ENCODE peak calls at places on chromosomes 12 and 14, in six cellular contexts. One of them, this sample, is unnamed.

GRCh38 chr14:22791302-22791701 is 23.9 kb downstream of the SLC7A7 start:
- DNase-seq in CD8-positive, alpha-beta memory T cell: no peak
- DNase-seq in K562: no peak
- DNase-seq in tibial nerve: no peak
- DNase-seq in lower lobe of right lung: no peak
- DNase-seq in pancreas: no peak
- DNase-seq in this sample: no peak

GRCh38 chr12:12181516-12181915 is 85.3 kb downstream of the LRP6 start:
- DNase-seq in CD8-positive, alpha-beta memory T cell: no peak
- DNase-seq in K562: no peak
- DNase-seq in tibial nerve: no peak
- DNase-seq in lower lobe of right lung: no peak
- DNase-seq in pancreas: no peak
- DNase-seq in this sample: no peak

GRCh38 chr14:55532645-55533309 is 47.2 kb upstream of the KTN1 start:
- DNase-seq in CD8-positive, alpha-beta memory T cell: no peak
- DNase-seq in K562: no peak
- DNase-seq in tibial nerve: no peak
- DNase-seq in lower lobe of right lung: no peak
- DNase-seq in pancreas: no peak
- DNase-seq in this sample: no peak

GRCh38 chr12:96587691-96588090 is 98.3 kb downstream of the CFAP54 start:
- DNase-seq in CD8-positive, alpha-beta memory T cell: no peak
- DNase-seq in K562: no peak
- DNase-seq in tibial nerve: no peak
- DNase-seq in lower lobe of right lung: no peak
- DNase-seq in pancreas: no peak
- DNase-seq in this sample: no peak

GRCh38 chr14:31059152-31059924 is 33.2 kb upstream of the STRN3 start:
- DNase-seq in CD8-positive, alpha-beta memory T cell: no peak
- DNase-seq in K562: peak; percentile 83
- DNase-seq in tibial nerve: peak; percentile 25
- DNase-seq in lower lobe of right lung: no peak
- DNase-seq in pancreas: peak; percentile 46
- DNase-seq in this sample: no peak

GRCh38 chr14:105312973-105313372 is 1.6 kb upstream of the PACS2 start:
- DNase-seq in CD8-positive, alpha-beta memory T cell: no peak
- DNase-seq in K562: no peak
- DNase-seq in tibial nerve: no peak
- DNase-seq in lower lobe of right lung: no peak
- DNase-seq in pancreas: no peak
- DNase-seq in this sample: no peak

GRCh38 chr12:69838086-69838440 is 13.0 kb downstream of the MYRFL start:
- DNase-seq in CD8-positive, alpha-beta memory T cell: no peak
- DNase-seq in K562: no peak
- DNase-seq in tibial nerve: no peak
- DNase-seq in lower lobe of right lung: no peak
- DNase-seq in pancreas: no peak
- DNase-seq in this sample: no peak

GRCh38 chr12:54980341-54980740 is 4.2 kb downstream of the TESPA1 start:
- DNase-seq in CD8-positive, alpha-beta memory T cell: no peak
- DNase-seq in K562: peak; percentile 59
- DNase-seq in tibial nerve: no peak
- DNase-seq in lower lobe of right lung: no peak
- DNase-seq in pancreas: no peak
- DNase-seq in this sample: peak; percentile 32

GRCh38 chr12:16218934-16219718 is 58.4 kb downstream of the SLC15A5 start:
- DNase-seq in CD8-positive, alpha-beta memory T cell: no peak
- DNase-seq in K562: no peak
- DNase-seq in tibial nerve: no peak
- DNase-seq in lower lobe of right lung: no peak
- DNase-seq in pancreas: no peak
- DNase-seq in this sample: no peak

GRCh38 chr12:45235087-45236025 is 19.5 kb downstream of the ANO6 start:
- DNase-seq in CD8-positive, alpha-beta memory T cell: no peak
- DNase-seq in K562: no peak
- DNase-seq in tibial nerve: no peak
- DNase-seq in lower lobe of right lung: peak; percentile 49
- DNase-seq in pancreas: peak; percentile 30
- DNase-seq in this sample: no peak

GRCh38 chr12:65449400-65449799 is 170.9 kb downstream of the MSRB3 start:
- DNase-seq in CD8-positive, alpha-beta memory T cell: no peak
- DNase-seq in K562: no peak
- DNase-seq in tibial nerve: no peak
- DNase-seq in lower lobe of right lung: no peak
- DNase-seq in pancreas: no peak
- DNase-seq in this sample: no peak

GRCh38 chr12:8890313-8891084 is 23.8 kb upstream of the PHC1 start:
- DNase-seq in CD8-positive, alpha-beta memory T cell: peak; percentile 50
- DNase-seq in K562: peak; percentile 73
- DNase-seq in tibial nerve: peak; percentile 72
- DNase-seq in lower lobe of right lung: peak; percentile 46
- DNase-seq in pancreas: peak; percentile 30
- DNase-seq in this sample: peak; percentile 59

GRCh38 chr14:103444837-103445524 is 59.8 kb downstream of the MARK3 start:
- DNase-seq in CD8-positive, alpha-beta memory T cell: no peak
- DNase-seq in K562: peak; percentile 49
- DNase-seq in tibial nerve: no peak
- DNase-seq in lower lobe of right lung: no peak
- DNase-seq in pancreas: no peak
- DNase-seq in this sample: no peak

GRCh38 chr14:50047274-50047676 is 69.1 kb downstream of the VCPKMT start:
- DNase-seq in CD8-positive, alpha-beta memory T cell: no peak
- DNase-seq in K562: no peak
- DNase-seq in tibial nerve: no peak
- DNase-seq in lower lobe of right lung: no peak
- DNase-seq in pancreas: no peak
- DNase-seq in this sample: no peak

GRCh38 chr12:126084480-126084879 is 1019.2 kb downstream of the AACS start:
- DNase-seq in CD8-positive, alpha-beta memory T cell: no peak
- DNase-seq in K562: no peak
- DNase-seq in tibial nerve: no peak
- DNase-seq in lower lobe of right lung: no peak
- DNase-seq in pancreas: no peak
- DNase-seq in this sample: no peak

GRCh38 chr14:86510503-86510902 is 980.6 kb downstream of the FLRT2 start:
- DNase-seq in CD8-positive, alpha-beta memory T cell: no peak
- DNase-seq in K562: no peak
- DNase-seq in tibial nerve: no peak
- DNase-seq in lower lobe of right lung: no peak
- DNase-seq in pancreas: no peak
- DNase-seq in this sample: no peak

GRCh38 chr14:102196436-102197230 is 56.9 kb downstream of the WDR20 start:
- DNase-seq in CD8-positive, alpha-beta memory T cell: no peak
- DNase-seq in K562: no peak
- DNase-seq in tibial nerve: no peak
- DNase-seq in lower lobe of right lung: no peak
- DNase-seq in pancreas: no peak
- DNase-seq in this sample: no peak

GRCh38 chr12:112018571-112019237 is 5.5 kb downstream of the ERP29 start:
- DNase-seq in CD8-positive, alpha-beta memory T cell: no peak
- DNase-seq in K562: no peak
- DNase-seq in tibial nerve: no peak
- DNase-seq in lower lobe of right lung: no peak
- DNase-seq in pancreas: no peak
- DNase-seq in this sample: no peak

GRCh38 chr12:26150737-26151450 is 26.1 kb upstream of the BHLHE41 start:
- DNase-seq in CD8-positive, alpha-beta memory T cell: no peak
- DNase-seq in K562: no peak
- DNase-seq in tibial nerve: peak; percentile 8
- DNase-seq in lower lobe of right lung: no peak
- DNase-seq in pancreas: no peak
- DNase-seq in this sample: no peak

GRCh38 chr12:26062566-26062965 is 62.3 kb downstream of the BHLHE41 start:
- DNase-seq in CD8-positive, alpha-beta memory T cell: no peak
- DNase-seq in K562: no peak
- DNase-seq in tibial nerve: no peak
- DNase-seq in lower lobe of right lung: no peak
- DNase-seq in pancreas: no peak
- DNase-seq in this sample: no peak

GRCh38 chr14:57189070-57189469 is 79.6 kb downstream of the EXOC5 start:
- DNase-seq in CD8-positive, alpha-beta memory T cell: no peak
- DNase-seq in K562: peak; percentile 13
- DNase-seq in tibial nerve: no peak
- DNase-seq in lower lobe of right lung: no peak
- DNase-seq in pancreas: no peak
- DNase-seq in this sample: no peak

GRCh38 chr12:117026343-117026742 is 72.9 kb downstream of the TESC start:
- DNase-seq in CD8-positive, alpha-beta memory T cell: no peak
- DNase-seq in K562: no peak
- DNase-seq in tibial nerve: no peak
- DNase-seq in lower lobe of right lung: no peak
- DNase-seq in pancreas: no peak
- DNase-seq in this sample: no peak

GRCh38 chr14:92501891-92502351 is 11.7 kb upstream of the RIN3 start:
- DNase-seq in CD8-positive, alpha-beta memory T cell: no peak
- DNase-seq in K562: no peak
- DNase-seq in tibial nerve: no peak
- DNase-seq in lower lobe of right lung: no peak
- DNase-seq in pancreas: no peak
- DNase-seq in this sample: no peak
- H3K9me3 ChIP-seq in CD8-positive, alpha-beta memory T cell: no peaks in the 10 kb centered on the region
- H3K9me3 ChIP-seq in K562: no peaks in the 10 kb centered on the region
- H3K9me3 ChIP-seq in tibial nerve: no peaks in the 10 kb centered on the region
- H3K9me3 ChIP-seq in lower lobe of right lung: no peaks in the 10 kb centered on the region
- H3K9me3 ChIP-seq in pancreas: no peaks in the 10 kb centered on the region
- H3K9me3 ChIP-seq in this sample: no peaks in the 10 kb centered on the region

DNA sequence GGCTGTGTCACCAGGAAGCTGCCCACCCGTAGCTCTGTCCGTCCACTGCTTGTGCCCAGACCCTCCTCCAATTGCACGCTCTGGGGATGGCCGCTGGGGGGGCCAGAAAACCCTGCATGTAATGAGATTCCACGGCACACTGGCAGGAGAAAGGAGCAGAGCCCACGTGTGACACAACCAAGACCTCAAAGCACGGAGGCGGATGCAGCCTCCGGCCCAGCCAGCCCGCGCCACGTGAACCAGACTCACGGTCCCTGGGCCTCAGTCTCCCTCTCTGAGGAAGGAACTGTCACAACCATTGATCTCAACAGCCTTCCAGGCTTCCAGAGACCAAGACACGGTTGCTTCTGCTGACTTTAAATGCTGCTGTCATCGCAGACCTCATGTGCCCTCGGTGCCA is 14.4 kb downstream of the ANHX start:
- DNase-seq in CD8-positive, alpha-beta memory T cell: no peak
- DNase-seq in K562: no peak
- DNase-seq in tibial nerve: no peak
- DNase-seq in lower lobe of right lung: no peak
- DNase-seq in pancreas: no peak
- DNase-seq in this sample: no peak
- H3K9me3 ChIP-seq in CD8-positive, alpha-beta memory T cell: peaks cover 6% of the 10 kb centered on the region
- H3K9me3 ChIP-seq in K562: peaks cover 1% of the 10 kb centered on the region
- H3K9me3 ChIP-seq in tibial nerve: peaks cover 16% of the 10 kb centered on the region
- H3K9me3 ChIP-seq in lower lobe of right lung: peaks cover 26% of the 10 kb centered on the region
- H3K9me3 ChIP-seq in pancreas: no peaks in the 10 kb centered on the region
- H3K9me3 ChIP-seq in this sample: peaks cover 9% of the 10 kb centered on the region

GRCh38 chr14:85317491-85318021 is 212.4 kb upstream of the FLRT2 start:
- DNase-seq in CD8-positive, alpha-beta memory T cell: no peak
- DNase-seq in K562: no peak
- DNase-seq in tibial nerve: no peak
- DNase-seq in lower lobe of right lung: no peak
- DNase-seq in pancreas: no peak
- DNase-seq in this sample: no peak
- H3K9me3 ChIP-seq in CD8-positive, alpha-beta memory T cell: no peaks in the 10 kb centered on the region
- H3K9me3 ChIP-seq in K562: no peaks in the 10 kb centered on the region
- H3K9me3 ChIP-seq in tibial nerve: no peaks in the 10 kb centered on the region
- H3K9me3 ChIP-seq in lower lobe of right lung: no peaks in the 10 kb centered on the region
- H3K9me3 ChIP-seq in pancreas: no peaks in the 10 kb centered on the region
- H3K9me3 ChIP-seq in this sample: no peaks in the 10 kb centered on the region

GRCh38 chr12:34346372-34347034 is 324.2 kb downstream of the ALG10 start:
- DNase-seq in CD8-positive, alpha-beta memory T cell: no peak
- DNase-seq in K562: peak; percentile 78
- DNase-seq in tibial nerve: no peak
- DNase-seq in lower lobe of right lung: no peak
- DNase-seq in pancreas: no peak
- DNase-seq in this sample: no peak
- H3K9me3 ChIP-seq in CD8-positive, alpha-beta memory T cell: no peaks in the 10 kb centered on the region
- H3K9me3 ChIP-seq in K562: no peaks in the 10 kb centered on the region
- H3K9me3 ChIP-seq in tibial nerve: no peaks in the 10 kb centered on the region
- H3K9me3 ChIP-seq in lower lobe of right lung: no peaks in the 10 kb centered on the region
- H3K9me3 ChIP-seq in pancreas: no peaks in the 10 kb centered on the region
- H3K9me3 ChIP-seq in this sample: no peaks in the 10 kb centered on the region

GRCh38 chr14:42665083-42665482 is 1058.4 kb downstream of the LRFN5 start:
- DNase-seq in CD8-positive, alpha-beta memory T cell: no peak
- DNase-seq in K562: no peak
- DNase-seq in tibial nerve: no peak
- DNase-seq in lower lobe of right lung: no peak
- DNase-seq in pancreas: no peak
- DNase-seq in this sample: no peak
- H3K9me3 ChIP-seq in CD8-positive, alpha-beta memory T cell: no peaks in the 10 kb centered on the region
- H3K9me3 ChIP-seq in K562: no peaks in the 10 kb centered on the region
- H3K9me3 ChIP-seq in tibial nerve: no peaks in the 10 kb centered on the region
- H3K9me3 ChIP-seq in lower lobe of right lung: no peaks in the 10 kb centered on the region
- H3K9me3 ChIP-seq in pancreas: no peaks in the 10 kb centered on the region
- H3K9me3 ChIP-seq in this sample: no peaks in the 10 kb centered on the region

GRCh38 chr12:31016057-31016456 is 57.6 kb upstream of the DDX11 start:
- DNase-seq in CD8-positive, alpha-beta memory T cell: no peak
- DNase-seq in K562: no peak
- DNase-seq in tibial nerve: no peak
- DNase-seq in lower lobe of right lung: no peak
- DNase-seq in pancreas: no peak
- DNase-seq in this sample: no peak
- H3K9me3 ChIP-seq in CD8-positive, alpha-beta memory T cell: no peaks in the 10 kb centered on the region
- H3K9me3 ChIP-seq in K562: no peaks in the 10 kb centered on the region
- H3K9me3 ChIP-seq in tibial nerve: no peaks in the 10 kb centered on the region
- H3K9me3 ChIP-seq in lower lobe of right lung: no peaks in the 10 kb centered on the region
- H3K9me3 ChIP-seq in pancreas: no peaks in the 10 kb centered on the region
- H3K9me3 ChIP-seq in this sample: no peaks in the 10 kb centered on the region

This sample was measured in T-helper 17 cell.